ENCODE peak calls at places on chromosome 2, in ten cellular contexts. U is coronary artery; D is stimulated activated CD4-positive, alpha-beta T cell treated with anti-CD3 and anti-CD28 coated beads, TNF-alpha, amount 100 ng/mL, for 4 hours; B is endothelial cell; C is GM12891; E is NCI-H1417; I is cardiac muscle cell; P is Right ventricle myocardium inferior; O is brain microvascular endothelial cell; W is fibroblast of lung. N is an unnamed sample.

GRCh38 chr2:95569170-95569569 is 22.6 kb upstream of the TRIM43 start:
- DNase-seq in O (no peak), P (no peak), E (no peak), W (no peak), D (no peak), U (no peak), C (no peak), I (no peak), B (no peak), N (no peak)

GRCh38 chr2:187842978-187843847 is 289.0 kb upstream of the TFPI start:
- DNase-seq in W (peak), C (no peak), O (peak), U (no peak), D (no peak), E (peak), P (no peak), B (peak), I (peak), N (no peak)

GRCh38 chr2:46040563-46041155 is 256.5 kb upstream of the EPAS1 start:
- DNase-seq in E (no peak), P (no peak), O (no peak), C (no peak), D (no peak), U (no peak), I (no peak), W (no peak), B (no peak), N (no peak)

GRCh38 chr2:8661736-8662135 is 20.1 kb upstream of the ID2 start:
- DNase-seq in E (no peak), U (peak), B (no peak), I (no peak), P (no peak), W (peak), O (no peak), D (no peak), C (no peak), N (no peak)

GRCh38 chr2:157839162-157839801 is 36.8 kb downstream of the ACVR1 start:
- DNase-seq in W (peak), E (peak), I (peak), C (no peak), B (peak), P (no peak), U (no peak), D (no peak), O (peak), N (no peak)

GRCh38 chr2:158410132-158410531 is 46.4 kb downstream of the CCDC148 start:
- DNase-seq in I (no peak), C (no peak), P (no peak), O (no peak), U (no peak), W (no peak), B (no peak), E (no peak), D (no peak), N (no peak)

GRCh38 chr2:64695656-64696310 is 42.1 kb upstream of the SERTAD2 start:
- DNase-seq in W (peak), U (no peak), I (no peak), C (no peak), P (no peak), O (no peak), E (no peak), B (no peak), D (no peak), N (no peak)

GRCh38 chr2:101011152-101011551 is 9.1 kb downstream of the RPL31 start:
- DNase-seq in W (no peak), D (no peak), U (no peak), I (no peak), B (no peak), C (no peak), P (no peak), O (no peak), E (no peak), N (no peak)

GRCh38 chr2:26850002-26850431 is 2.1 kb downstream of the DPYSL5 start:
- DNase-seq in O (no peak), W (no peak), U (no peak), I (no peak), D (no peak), C (no peak), B (no peak), E (no peak), P (no peak), N (no peak)

GRCh38 chr2:96114546-96114902 is 1.8 kb downstream of the ADRA2B start:
- DNase-seq in U (no peak), O (no peak), W (no peak), E (no peak), I (no peak), B (no peak), D (no peak), C (no peak), P (no peak), N (no peak)

GRCh38 chr2:96773922-96774321 is 13.2 kb downstream of the CNNM4 start:
- DNase-seq in C (no peak), W (no peak), D (peak), U (no peak), B (no peak), P (peak), I (no peak), E (peak), O (no peak), N (no peak)

GRCh38 chr2:52181080-52181479 is 1149.1 kb upstream of the NRXN1 start:
- DNase-seq in E (no peak), U (no peak), W (no peak), C (no peak), O (no peak), P (no peak), B (no peak), I (no peak), D (no peak), N (no peak)

GRCh38 chr2:24083567-24084385 is 858 bp downstream of the TP53I3 start:
- DNase-seq in W (peak), U (no peak), D (peak), E (peak), O (peak), I (peak), P (no peak), B (no peak), C (peak), N (no peak)

GRCh38 chr2:46735730-46736493 is 179.7 kb downstream of the MCFD2 start:
- DNase-seq in B (no peak), U (no peak), O (no peak), E (no peak), P (no peak), D (no peak), I (no peak), C (no peak), W (no peak), N (no peak)

GRCh38 chr2:122451040-122451439 is 695.6 kb downstream of the TSN start:
- DNase-seq in D (no peak), O (peak), I (peak), W (peak), P (no peak), C (no peak), B (peak), U (no peak), E (peak), N (no peak)

GRCh38 chr2:233852056-233852455 is 2.3 kb downstream of the HJURP start:
- DNase-seq in U (no peak), W (no peak), P (no peak), O (no peak), B (peak), C (no peak), I (no peak), E (no peak), D (no peak), N (no peak)

GRCh38 chr2:127208313-127208712 is 11.8 kb downstream of the CYP27C1 start:
- DNase-seq in O (no peak), C (no peak), U (no peak), B (no peak), W (peak), E (peak), D (no peak), I (peak), P (no peak), N (no peak)

GRCh38 chr2:156947261-156947660 is 310.2 kb upstream of the GALNT5 start:
- DNase-seq in I (no peak), P (no peak), B (no peak), O (no peak), W (no peak), D (no peak), C (no peak), U (no peak), E (no peak), N (no peak)

GRCh38 chr2:85706063-85706462 is 11.9 kb downstream of the GNLY start:
- DNase-seq in I (no peak), E (no peak), P (no peak), O (no peak), W (no peak), C (no peak), U (no peak), B (no peak), D (no peak), N (no peak)

GRCh38 chr2:233974530-233975071 is 57.4 kb downstream of the TRPM8 start:
- DNase-seq in D (no peak), W (peak), U (no peak), O (peak), E (no peak), P (no peak), I (no peak), C (no peak), B (no peak), N (peak)

GRCh38 chr2:172704072-172704936 is 31.3 kb upstream of the RAPGEF4 start:
- DNase-seq in D (no peak), P (no peak), O (peak), E (peak), I (peak), U (no peak), B (peak), W (no peak), C (no peak), N (no peak)

GRCh38 chr2:169361706-169362345 is 508 bp downstream of the LRP2 start:
- DNase-seq in O (no peak), I (peak), U (no peak), C (no peak), E (peak), P (no peak), W (peak), D (no peak), B (peak), N (no peak)

GRCh38 chr2:24853046-24853445 is 59.8 kb downstream of the CENPO start:
- DNase-seq in U (no peak), C (no peak), O (no peak), B (no peak), E (no peak), P (no peak), I (no peak), W (no peak), D (no peak), N (no peak)

GRCh38 chr2:220226076-220226475 is 598.6 kb downstream of the SLC4A3 start:
- DNase-seq in O (no peak), D (no peak), P (no peak), C (no peak), U (no peak), W (peak), B (no peak), I (no peak), E (no peak), N (no peak)

GRCh38 chr2:17576802-17577201 is 36.3 kb downstream of the VSNL1 start:
- DNase-seq in I (no peak), W (no peak), O (no peak), D (no peak), C (no peak), U (no peak), P (no peak), E (no peak), B (no peak), N (no peak)

GRCh38 chr2:55502590-55503141 is 16.9 kb upstream of the CFAP36 start:
- DNase-seq in W (no peak), P (no peak), E (no peak), B (no peak), I (no peak), D (no peak), C (no peak), U (no peak), O (no peak), N (no peak)

GRCh38 chr2:231250698-231251097 is 52.3 kb downstream of the ARMC9 start:
- DNase-seq in U (no peak), P (no peak), D (no peak), C (no peak), I (no peak), W (no peak), O (no peak), B (no peak), E (no peak), N (no peak)

GRCh38 chr2:224847961-224848850 is 132.0 kb upstream of the CCDC195 start:
- DNase-seq in P (no peak), O (peak), C (no peak), E (peak), U (no peak), B (no peak), I (peak), D (no peak), W (peak), N (no peak)

GRCh38 chr2:239003933-239004636 is 156.2 kb downstream of the TWIST2 start:
- DNase-seq in W (no peak), C (no peak), E (no peak), B (no peak), D (no peak), I (no peak), P (peak), O (no peak), U (no peak), N (no peak)

GRCh38 chr2:160343404-160343803 is 143.3 kb upstream of the ITGB6 start:
- DNase-seq in D (no peak), P (no peak), B (no peak), C (no peak), E (no peak), W (no peak), I (no peak), O (no peak), U (no peak), N (no peak)

N was measured in cardiac septum.